ENCODE peak calls at places on chromosomes 5 and 9, in nine cellular contexts. O is activated T-cell treated with anti-CD3 and anti-CD28 coated beads for 1 hour; J is HT-29; V is stimulated activated CD4-positive, alpha-beta T cell treated with anti-CD3 and anti-CD28 coated beads, Interleukin-4, amount 100 ng/mL, for 1 hour; B is K562; A is HS-27A; U is neural crest cell; E is activated CD4-positive, alpha-beta T cell treated with anti-CD3 and anti-CD28 coated beads for 24 hours; Y is left cardiac atrium. G is an unnamed sample.
A peak's percentile ranks its signal among the peaks of the same experiment; 100 is the strongest.

GRCh38 chr5:170861855-170862766 is at the start of gene RANBP17:
- DNase-seq in O (no peak), J (peak; percentile 74), V (peak; percentile 1), B (no peak), A (no peak), U (peak; percentile 65), E (no peak), Y (peak; percentile 51), G (no peak)

GRCh38 chr9:133708123-133708769 is 29.9 kb downstream of the SARDH start:
- DNase-seq in O (no peak), J (no peak), V (no peak), B (no peak), A (no peak), U (no peak), E (no peak), Y (peak; percentile 14), G (peak; percentile 7)

GRCh38 chr5:96026334-96027065 is 64.8 kb upstream of the ELL2 start:
- DNase-seq in O (no peak), J (no peak), V (no peak), B (no peak), A (no peak), U (no peak), E (no peak), Y (no peak), G (no peak)

GRCh38 chr9:133115604-133116345 is 5.3 kb downstream of the RALGDS start:
- DNase-seq in O (no peak), J (no peak), V (peak; percentile 63), B (no peak), A (no peak), U (no peak), E (peak; percentile 50), Y (peak; percentile 20), G (peak; percentile 72)

GRCh38 chr9:123493627-123494026 is 137.6 kb downstream of the CRB2 start:
- DNase-seq in O (no peak), J (no peak), V (no peak), B (no peak), A (no peak), U (no peak), E (no peak), Y (no peak), G (no peak)

GRCh38 chr5:124828731-124829130 is 82.3 kb upstream of the ZNF608 start:
- DNase-seq in O (no peak), J (no peak), V (no peak), B (no peak), A (no peak), U (no peak), E (no peak), Y (no peak), G (no peak)

GRCh38 chr5:145934276-145934675 is 2.1 kb upstream of the SH3RF2 start:
- DNase-seq in O (no peak), J (no peak), V (no peak), B (no peak), A (no peak), U (no peak), E (no peak), Y (no peak), G (no peak)

GRCh38 chr9:134318941-134319305 is 7.3 kb upstream of the RXRA start:
- DNase-seq in O (no peak), J (no peak), V (no peak), B (no peak), A (no peak), U (no peak), E (no peak), Y (peak; percentile 16), G (no peak)

GRCh38 chr5:33794550-33795300 is 97.1 kb downstream of the ADAMTS12 start:
- DNase-seq in O (no peak), J (no peak), V (no peak), B (no peak), A (no peak), U (no peak), E (no peak), Y (no peak), G (no peak)

GRCh38 chr5:137217599-137218200 is 281.4 kb downstream of the SPOCK1 start:
- DNase-seq in O (no peak), J (no peak), V (no peak), B (no peak), A (no peak), U (no peak), E (no peak), Y (no peak), G (no peak)

GRCh38 chr9:4987996-4988421 is 2.9 kb downstream of the JAK2 start:
- DNase-seq in O (peak; percentile 32), J (peak; percentile 95), V (peak; percentile 15), B (peak; percentile 33), A (no peak), U (peak; percentile 55), E (peak; percentile 63), Y (no peak), G (peak; percentile 39)